ENCODE peak calls at places on chromosomes 13 and 19, in five cellular contexts. One of them, this sample, is unnamed.

GRCh38 chr13:110485604-110486003 is 75.9 kb downstream of the RAB20 start:
- DNase-seq in epithelial cell of esophagus: no peak
- DNase-seq in left lung: no peak
- DNase-seq in NB4: no peak
- DNase-seq in brain microvascular endothelial cell: no peak
- DNase-seq in this sample: no peak

GRCh38 chr13:45339867-45340266 is 1.1 kb downstream of the TPT1 start:
- DNase-seq in epithelial cell of esophagus: no peak
- DNase-seq in left lung: no peak
- DNase-seq in NB4: no peak
- DNase-seq in brain microvascular endothelial cell: no peak
- DNase-seq in this sample: no peak

GRCh38 chr13:51525567-51526165 is 58.6 kb upstream of the WDFY2 start:
- DNase-seq in epithelial cell of esophagus: peak; percentile 71
- DNase-seq in left lung: no peak
- DNase-seq in NB4: no peak
- DNase-seq in brain microvascular endothelial cell: peak; percentile 32
- DNase-seq in this sample: no peak

GRCh38 chr13:54682184-54682583 is 1653.6 kb downstream of the OLFM4 start:
- DNase-seq in epithelial cell of esophagus: no peak
- DNase-seq in left lung: no peak
- DNase-seq in NB4: no peak
- DNase-seq in brain microvascular endothelial cell: no peak
- DNase-seq in this sample: no peak

GRCh38 chr19:30171795-30172642 is 200.2 kb upstream of the ZNF536 start:
- DNase-seq in epithelial cell of esophagus: no peak
- DNase-seq in left lung: no peak
- DNase-seq in NB4: no peak
- DNase-seq in brain microvascular endothelial cell: no peak
- DNase-seq in this sample: no peak

GRCh38 chr19:588758-589692 is 656 bp upstream of the HCN2 start:
- DNase-seq in epithelial cell of esophagus: no peak
- DNase-seq in left lung: no peak
- DNase-seq in NB4: no peak
- DNase-seq in brain microvascular endothelial cell: no peak
- DNase-seq in this sample: no peak

GRCh38 chr19:49103331-49104085 is 10.7 kb upstream of the LIN7B start:
- DNase-seq in epithelial cell of esophagus: no peak
- DNase-seq in left lung: no peak
- DNase-seq in NB4: no peak
- DNase-seq in brain microvascular endothelial cell: no peak
- DNase-seq in this sample: no peak

GRCh38 chr19:47157455-47158321 is 27.1 kb downstream of the SAE1 start:
- DNase-seq in epithelial cell of esophagus: peak; percentile 43
- DNase-seq in left lung: peak; percentile 46
- DNase-seq in NB4: peak; percentile 91
- DNase-seq in brain microvascular endothelial cell: peak; percentile 70
- DNase-seq in this sample: no peak

GRCh38 chr13:40023608-40024577 is 368.4 kb downstream of the COG6 start:
- DNase-seq in epithelial cell of esophagus: no peak
- DNase-seq in left lung: no peak
- DNase-seq in NB4: no peak
- DNase-seq in brain microvascular endothelial cell: no peak
- DNase-seq in this sample: no peak

GRCh38 chr19:45973564-45974338 is at the start of gene NOVA2:
- DNase-seq in epithelial cell of esophagus: peak; percentile 47
- DNase-seq in left lung: peak; percentile 48
- DNase-seq in NB4: peak; percentile 59
- DNase-seq in brain microvascular endothelial cell: peak; percentile 56
- DNase-seq in this sample: no peak

GRCh38 chr13:49858183-49858856 is 65.8 kb upstream of the KPNA3 start:
- DNase-seq in epithelial cell of esophagus: peak; percentile 96
- DNase-seq in left lung: no peak
- DNase-seq in NB4: no peak
- DNase-seq in brain microvascular endothelial cell: peak; percentile 95
- DNase-seq in this sample: no peak

GRCh38 chr19:55622242-55622969 is 2.0 kb downstream of the ZNF784 start:
- DNase-seq in epithelial cell of esophagus: no peak
- DNase-seq in left lung: no peak
- DNase-seq in NB4: peak; percentile 72
- DNase-seq in brain microvascular endothelial cell: no peak
- DNase-seq in this sample: no peak

GRCh38 chr13:44605711-44606110 is 29.6 kb upstream of the TSC22D1 start:
- DNase-seq in epithelial cell of esophagus: no peak
- DNase-seq in left lung: no peak
- DNase-seq in NB4: no peak
- DNase-seq in brain microvascular endothelial cell: no peak
- DNase-seq in this sample: no peak

GRCh38 chr13:106416645-106417044 is 118.8 kb downstream of the EFNB2 start:
- DNase-seq in epithelial cell of esophagus: no peak
- DNase-seq in left lung: no peak
- DNase-seq in NB4: peak; percentile 4
- DNase-seq in brain microvascular endothelial cell: no peak
- DNase-seq in this sample: no peak

GRCh38 chr13:71870036-71870435 is 3.0 kb upstream of the DACH1 start:
- DNase-seq in epithelial cell of esophagus: no peak
- DNase-seq in left lung: no peak
- DNase-seq in NB4: no peak
- DNase-seq in brain microvascular endothelial cell: no peak
- DNase-seq in this sample: no peak

GRCh38 chr19:12665281-12665573 is 1.3 kb downstream of the MAN2B1 start:
- DNase-seq in epithelial cell of esophagus: no peak
- DNase-seq in left lung: peak; percentile 85
- DNase-seq in NB4: peak; percentile 94
- DNase-seq in brain microvascular endothelial cell: no peak
- DNase-seq in this sample: no peak

GRCh38 chr19:54448037-54448773 is 794 bp upstream of the LENG8 start:
- DNase-seq in epithelial cell of esophagus: peak; percentile 72
- DNase-seq in left lung: peak; percentile 63
- DNase-seq in NB4: peak; percentile 54
- DNase-seq in brain microvascular endothelial cell: peak; percentile 35
- DNase-seq in this sample: peak; percentile 54

GRCh38 chr13:114260818-114261217 is 20.6 kb upstream of the UPF3A start:
- DNase-seq in epithelial cell of esophagus: no peak
- DNase-seq in left lung: no peak
- DNase-seq in NB4: no peak
- DNase-seq in brain microvascular endothelial cell: no peak
- DNase-seq in this sample: no peak

GRCh38 chr13:106490887-106491321 is 44.6 kb downstream of the EFNB2 start:
- DNase-seq in epithelial cell of esophagus: no peak
- DNase-seq in left lung: no peak
- DNase-seq in NB4: no peak
- DNase-seq in brain microvascular endothelial cell: no peak
- DNase-seq in this sample: no peak

GRCh38 chr19:51142119-51142518 is at the start of gene SIGLEC7:
- DNase-seq in epithelial cell of esophagus: no peak
- DNase-seq in left lung: peak; percentile 73
- DNase-seq in NB4: peak; percentile 62
- DNase-seq in brain microvascular endothelial cell: no peak
- DNase-seq in this sample: peak; percentile 22

GRCh38 chr13:70386919-70387318 is 278.7 kb upstream of the KLHL1 start:
- DNase-seq in epithelial cell of esophagus: no peak
- DNase-seq in left lung: no peak
- DNase-seq in NB4: no peak
- DNase-seq in brain microvascular endothelial cell: no peak
- DNase-seq in this sample: no peak

GRCh38 chr19:58474291-58474996 is 1.7 kb upstream of the ZNF446 start:
- DNase-seq in epithelial cell of esophagus: no peak
- DNase-seq in left lung: no peak
- DNase-seq in NB4: no peak
- DNase-seq in brain microvascular endothelial cell: peak; percentile 76
- DNase-seq in this sample: no peak

GRCh38 chr13:107373551-107373950 is 805.6 kb upstream of the ARGLU1 start:
- DNase-seq in epithelial cell of esophagus: peak; percentile 9
- DNase-seq in left lung: no peak
- DNase-seq in NB4: peak; percentile 15
- DNase-seq in brain microvascular endothelial cell: peak; percentile 70
- DNase-seq in this sample: no peak

GRCh38 chr19:51571599-51571998 is 516 bp downstream of the ZNF175 start:
- DNase-seq in epithelial cell of esophagus: no peak
- DNase-seq in left lung: no peak
- DNase-seq in NB4: peak; percentile 25
- DNase-seq in brain microvascular endothelial cell: no peak
- DNase-seq in this sample: no peak

GRCh38 chr19:1856698-1857603 is 6.4 kb downstream of the KLF16 start:
- DNase-seq in epithelial cell of esophagus: peak; percentile 87
- DNase-seq in left lung: peak; percentile 89
- DNase-seq in NB4: peak; percentile 96
- DNase-seq in brain microvascular endothelial cell: peak; percentile 60
- DNase-seq in this sample: no peak

GRCh38 chr13:51825681-51826254 is 19.2 kb downstream of the TMEM272 start:
- DNase-seq in epithelial cell of esophagus: no peak
- DNase-seq in left lung: no peak
- DNase-seq in NB4: no peak
- DNase-seq in brain microvascular endothelial cell: no peak
- DNase-seq in this sample: no peak

GRCh38 chr13:110246530-110246929 is 60.4 kb downstream of the COL4A1 start:
- DNase-seq in epithelial cell of esophagus: no peak
- DNase-seq in left lung: no peak
- DNase-seq in NB4: no peak
- DNase-seq in brain microvascular endothelial cell: no peak
- DNase-seq in this sample: no peak

GRCh38 chr13:42762917-42763316 is 18.5 kb upstream of the FAM216B start:
- DNase-seq in epithelial cell of esophagus: peak; percentile 80
- DNase-seq in left lung: no peak
- DNase-seq in NB4: peak; percentile 6
- DNase-seq in brain microvascular endothelial cell: peak; percentile 93
- DNase-seq in this sample: no peak

GRCh38 chr13:40442826-40443225 is 223.6 kb downstream of the FOXO1 start:
- DNase-seq in epithelial cell of esophagus: no peak
- DNase-seq in left lung: no peak
- DNase-seq in NB4: no peak
- DNase-seq in brain microvascular endothelial cell: peak; percentile 29
- DNase-seq in this sample: no peak

GRCh38 chr13:110455941-110456340 is 105.6 kb downstream of the RAB20 start:
- DNase-seq in epithelial cell of esophagus: peak; percentile 81
- DNase-seq in left lung: peak; percentile 86
- DNase-seq in NB4: peak; percentile 91
- DNase-seq in brain microvascular endothelial cell: peak; percentile 57
- DNase-seq in this sample: no peak

GRCh38 chr13:37984357-37984756 is 114.8 kb upstream of the TRPC4 start:
- DNase-seq in epithelial cell of esophagus: no peak
- DNase-seq in left lung: no peak
- DNase-seq in NB4: peak; percentile 35
- DNase-seq in brain microvascular endothelial cell: no peak
- DNase-seq in this sample: no peak
- TF ChIP-seq CTCF in epithelial cell of esophagus: no peak
- TF ChIP-seq CTCF in left lung: no peak
- TF ChIP-seq CTCF in NB4: peak; percentile 26
- TF ChIP-seq CTCF in brain microvascular endothelial cell: no peak
- TF ChIP-seq CTCF in this sample: no peak

DNA sequence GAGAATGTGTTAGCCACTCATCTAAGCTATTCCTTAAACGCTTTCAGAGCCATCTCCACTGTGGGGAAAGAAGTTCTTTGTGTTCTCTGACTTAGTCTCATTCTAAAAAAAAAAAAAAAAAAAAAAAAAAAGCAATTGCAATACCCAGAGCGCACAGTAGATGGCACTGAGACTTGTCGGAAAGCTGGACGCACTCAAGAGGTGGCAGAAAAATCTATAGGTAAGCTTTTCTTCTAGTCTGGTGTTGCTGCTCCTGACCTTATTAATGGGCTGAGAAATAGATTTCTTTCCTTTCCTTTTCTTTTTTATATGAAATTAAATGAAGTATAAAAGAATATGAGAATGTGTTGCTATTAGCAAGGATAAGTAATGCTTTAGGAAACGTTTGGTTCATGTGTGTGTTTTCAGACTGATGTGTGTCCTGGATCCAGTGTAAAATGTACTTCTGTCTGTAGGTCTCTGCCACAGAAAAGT is 4.7 kb upstream of the GJB2 start:
- DNase-seq in epithelial cell of esophagus: peak; percentile 63
- DNase-seq in left lung: no peak
- DNase-seq in NB4: peak; percentile 56
- DNase-seq in brain microvascular endothelial cell: no peak
- DNase-seq in this sample: no peak
- TF ChIP-seq CTCF in epithelial cell of esophagus: peak; percentile 83
- TF ChIP-seq CTCF in left lung: peak; percentile 73
- TF ChIP-seq CTCF in NB4: peak; percentile 74
- TF ChIP-seq CTCF in brain microvascular endothelial cell: peak; percentile 82
- TF ChIP-seq CTCF in this sample: peak; percentile 86

DNA sequence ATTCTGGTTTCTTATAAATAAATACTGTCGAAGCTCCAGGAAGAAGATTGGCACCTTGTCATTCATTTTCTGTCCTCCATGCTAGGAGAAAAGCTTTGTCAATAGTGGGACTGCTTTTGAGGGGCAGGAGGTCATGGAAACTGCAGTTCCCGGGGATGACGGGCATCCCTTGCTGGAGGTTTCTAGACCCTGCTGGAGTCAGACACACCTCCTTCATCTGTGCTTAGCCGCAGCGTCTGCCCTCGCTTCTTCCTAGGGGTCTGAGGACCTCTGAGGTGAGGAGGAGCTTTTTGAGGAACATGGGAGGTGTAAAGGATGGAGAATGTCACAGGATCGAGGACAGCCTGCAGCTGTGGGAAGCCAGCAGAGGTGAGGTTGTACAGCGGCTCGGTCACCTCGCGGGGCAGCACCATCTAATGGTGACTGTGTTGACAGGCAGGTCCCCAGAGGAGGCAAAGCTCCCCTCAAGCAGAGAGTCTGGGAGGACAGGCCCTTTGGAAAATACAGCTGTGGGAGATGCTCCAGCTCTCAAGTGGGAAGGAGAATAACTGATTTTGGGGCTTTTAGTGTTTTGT is 172.7 kb upstream of the RNF113B start:
- DNase-seq in epithelial cell of esophagus: no peak
- DNase-seq in left lung: no peak
- DNase-seq in NB4: peak; percentile 22
- DNase-seq in brain microvascular endothelial cell: no peak
- DNase-seq in this sample: no peak
- TF ChIP-seq CTCF in epithelial cell of esophagus: no peak
- TF ChIP-seq CTCF in left lung: peak; percentile 21
- TF ChIP-seq CTCF in NB4: no peak
- TF ChIP-seq CTCF in brain microvascular endothelial cell: peak; percentile 46
- TF ChIP-seq CTCF in this sample: no peak

DNA sequence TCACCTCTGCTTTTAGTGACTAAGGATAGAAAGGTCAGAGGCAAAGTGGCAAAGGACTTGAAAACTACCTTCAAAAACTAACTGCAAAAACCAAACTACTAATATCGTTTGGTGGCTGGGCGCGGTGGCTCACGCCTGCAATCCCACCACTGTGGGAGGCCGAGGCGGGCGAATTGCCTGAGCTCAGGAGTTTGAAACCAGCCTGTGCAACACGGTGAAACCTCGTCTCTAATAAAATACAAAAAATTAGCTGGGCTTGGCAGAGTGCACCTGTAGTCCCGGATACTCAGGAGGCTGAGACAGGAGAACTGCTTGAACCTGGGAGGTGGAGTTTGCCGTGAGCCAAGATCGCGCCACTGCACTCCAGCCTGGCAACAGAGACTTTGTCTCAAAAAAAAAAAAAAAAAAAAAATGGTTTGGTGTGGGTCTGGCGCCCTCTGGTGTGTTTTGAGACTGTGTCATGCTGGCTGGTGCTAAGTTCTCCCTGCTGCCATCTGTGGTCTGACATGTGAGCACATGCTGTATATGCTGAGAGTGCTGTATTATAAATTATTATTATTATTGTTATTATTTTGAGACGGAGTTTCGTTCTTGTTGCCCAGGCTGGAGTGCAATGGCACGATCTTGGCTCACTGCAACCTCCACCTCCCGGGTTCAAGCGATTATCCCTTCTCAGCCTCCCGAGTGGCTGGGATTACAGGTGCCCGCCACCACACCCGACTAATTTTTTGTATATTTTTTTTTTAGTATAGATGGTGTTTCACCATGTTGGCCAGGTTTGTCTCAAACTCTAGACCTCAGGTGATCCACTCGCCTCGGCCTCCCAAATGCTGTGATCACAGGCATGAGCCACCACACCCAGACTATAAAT is 36.0 kb upstream of the RNF17 start:
- DNase-seq in epithelial cell of esophagus: peak; percentile 91
- DNase-seq in left lung: peak; percentile 61
- DNase-seq in NB4: peak; percentile 85
- DNase-seq in brain microvascular endothelial cell: peak; percentile 82
- DNase-seq in this sample: peak; percentile 58
- TF ChIP-seq CTCF in epithelial cell of esophagus: peak; percentile 84
- TF ChIP-seq CTCF in left lung: peak; percentile 75
- TF ChIP-seq CTCF in NB4: peak; percentile 89
- TF ChIP-seq CTCF in brain microvascular endothelial cell: peak; percentile 84
- TF ChIP-seq CTCF in this sample: peak; percentile 93

This sample was measured in natural killer cell.